ENCODE peak calls at places on chromosomes 3 and 15, in five cellular contexts. D, C, Q, L and V are unnamed samples.

GRCh38 chr3:10614160-10614559 is 108.8 kb upstream of the ATP2B2 start:
- DNase-seq in L (no peak), Q (no peak), C (no peak), D (no peak), V (no peak)

GRCh38 chr3:65687741-65688140 is 351.0 kb downstream of the MAGI1 start:
- DNase-seq in L (no peak), C (no peak), Q (no peak), D (no peak), V (no peak)

GRCh38 chr3:12891391-12891984 is 50.1 kb upstream of the RPL32 start:
- DNase-seq in C (no peak), D (no peak), Q (no peak), L (no peak), V (no peak)

GRCh38 chr3:126908752-126909275 is 74.1 kb upstream of the PLXNA1 start:
- DNase-seq in Q (peak), L (no peak), C (no peak), D (no peak), V (no peak)

GRCh38 chr3:101850327-101851048 is 1.2 kb downstream of the NFKBIZ start:
- DNase-seq in D (no peak), L (peak), C (no peak), Q (peak), V (no peak)

GRCh38 chr3:64523324-64523723 is 164.5 kb downstream of the ADAMTS9 start:
- DNase-seq in D (no peak), L (no peak), Q (no peak), C (no peak), V (no peak)

GRCh38 chr15:48059786-48060185 is 61.0 kb upstream of the SLC24A5 start:
- DNase-seq in D (no peak), C (no peak), L (peak), Q (no peak), V (no peak)

GRCh38 chr3:146550743-146551510 is 6.5 kb upstream of the PLSCR1 start:
- DNase-seq in C (no peak), D (no peak), Q (peak), L (peak), V (no peak)

GRCh38 chr3:52062499-52062898 is 6.1 kb upstream of the DUSP7 start:
- DNase-seq in L (peak), C (no peak), D (no peak), Q (peak), V (no peak)

GRCh38 chr15:80822666-80823065 is 43.5 kb downstream of the CEMIP start:
- DNase-seq in L (no peak), C (no peak), D (no peak), Q (no peak), V (no peak)

GRCh38 chr3:64586977-64587376 is 100.8 kb downstream of the ADAMTS9 start:
- DNase-seq in C (no peak), Q (no peak), D (no peak), L (no peak), V (no peak)

GRCh38 chr3:65793495-65794200 is 245.1 kb downstream of the MAGI1 start:
- DNase-seq in Q (peak), L (peak), D (no peak), C (no peak), V (no peak)

GRCh38 chr15:28911295-28911979 is 25.7 kb downstream of the APBA2 start:
- DNase-seq in L (no peak), Q (no peak), D (no peak), C (no peak), V (no peak)

GRCh38 chr15:67091966-67092677 is 26.7 kb downstream of the SMAD3 start:
- DNase-seq in L (no peak), D (no peak), C (no peak), Q (no peak), V (peak)

GRCh38 chr15:25733856-25734679 is 129.1 kb downstream of the ATP10A start:
- DNase-seq in C (no peak), D (no peak), Q (no peak), L (no peak), V (no peak)

GRCh38 chr3:85821130-85821756 is 862.5 kb downstream of the CADM2 start:
- DNase-seq in L (no peak), D (peak), Q (peak), C (peak), V (peak)

GRCh38 chr3:143629726-143630125 is 218.5 kb downstream of the SLC9A9 start:
- DNase-seq in Q (no peak), L (no peak), C (no peak), D (no peak), V (no peak)

DNA sequence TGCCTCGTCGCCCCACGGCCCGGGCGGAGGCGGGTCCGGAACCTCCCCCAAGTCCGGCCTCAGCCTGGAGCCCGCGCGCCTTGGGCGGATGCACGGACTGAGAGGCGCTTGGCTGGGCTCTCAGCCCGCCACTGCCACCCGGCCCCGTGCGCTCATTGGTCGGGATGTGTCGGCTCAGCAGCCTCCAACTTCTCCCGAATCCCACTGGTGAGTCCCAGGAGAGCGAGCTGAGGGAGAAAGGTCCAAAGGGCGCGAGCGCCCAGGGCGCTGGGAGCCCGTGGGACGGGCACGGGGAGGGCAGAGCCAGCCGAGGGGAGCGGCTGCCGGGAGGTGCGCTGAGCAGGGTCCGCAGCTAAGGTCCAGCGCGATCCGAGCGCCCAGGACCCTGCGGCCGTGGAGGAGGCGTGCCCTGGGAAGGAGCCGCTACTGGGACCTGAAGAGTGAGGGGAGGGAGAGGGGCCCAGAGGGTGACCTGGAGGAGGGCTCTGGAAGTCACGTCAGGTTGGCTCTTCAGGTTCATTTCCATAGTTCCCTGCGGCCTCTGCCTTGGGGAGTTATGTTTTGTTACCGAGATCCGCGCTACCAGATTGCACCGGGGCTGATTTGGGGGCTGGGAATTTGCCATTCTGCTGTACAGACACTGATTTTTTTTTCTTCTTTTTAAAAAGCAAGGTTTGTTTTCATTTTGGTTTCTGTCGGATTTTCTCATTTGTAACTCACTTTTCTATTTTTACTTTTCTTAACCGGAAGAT is at the start of gene MME:
- DNase-seq in Q (peak), C (peak), L (peak), D (peak), V (peak)
- H3K9ac ChIP-seq in Q (peak), C (peak), L (peak), D (peak), V (peak)

GRCh38 chr15:40083756-40084101 is 24.9 kb downstream of the BMF start:
- DNase-seq in Q (no peak), D (no peak), L (peak), C (no peak), V (no peak)
- H2BK120ac ChIP-seq in Q (peak), D (no peak), L (peak), C (no peak), V (no peak)

GRCh38 chr3:114867359-114867758 is 279.7 kb downstream of the ZBTB20 start:
- DNase-seq in L (no peak), Q (peak), D (no peak), C (no peak), V (no peak)

GRCh38 chr3:114860526-114860925 is 286.6 kb downstream of the ZBTB20 start:
- DNase-seq in Q (no peak), D (no peak), C (no peak), L (no peak), V (no peak)

GRCh38 chr3:114861666-114862065 is 285.4 kb downstream of the ZBTB20 start:
- DNase-seq in D (no peak), C (no peak), Q (peak), L (no peak), V (no peak)

GRCh38 chr3:114866430-114866829 is 280.7 kb downstream of the ZBTB20 start:
- DNase-seq in D (no peak), Q (no peak), L (no peak), C (no peak), V (no peak)

GRCh38 chr3:114863848-114864247 is 283.2 kb downstream of the ZBTB20 start:
- DNase-seq in Q (no peak), C (no peak), D (no peak), L (no peak), V (no peak)
- H3K9ac ChIP-seq in Q (no peak), C (no peak), D (no peak), L (no peak), V (no peak)

GRCh38 chr3:4341336-4341675 is 38.1 kb downstream of the SETMAR start:
- DNase-seq in L (no peak), Q (no peak), C (no peak), D (no peak), V (no peak)
- H2BK120ac ChIP-seq in L (no peak), Q (no peak), C (no peak), D (no peak), V (no peak)